ENCODE peak calls at places on chromosomes 1 and 21, in six cellular contexts. One of them, this sample, is unnamed.

GRCh38 chr1:47991187-47991586 is 6.0 kb downstream of the TRABD2B start:
- DNase-seq in keratinocyte: peak; percentile 62
- DNase-seq in GM23248: peak; percentile 64
- DNase-seq in IMR-90: no peak
- DNase-seq in NT2/D1: no peak
- DNase-seq in HepG2: no peak
- DNase-seq in this sample: no peak

GRCh38 chr1:89523597-89524368 is 846 bp upstream of the LRRC8B start:
- DNase-seq in IMR-90: peak; percentile 10
- DNase-seq in GM23248: no peak
- DNase-seq in keratinocyte: no peak
- DNase-seq in HepG2: peak; percentile 30
- DNase-seq in NT2/D1: peak; percentile 62
- DNase-seq in this sample: peak; percentile 40

GRCh38 chr1:61967750-61968149 is 225.5 kb downstream of the PATJ start:
- DNase-seq in NT2/D1: no peak
- DNase-seq in GM23248: peak; percentile 10
- DNase-seq in IMR-90: peak; percentile 6
- DNase-seq in keratinocyte: no peak
- DNase-seq in HepG2: no peak
- DNase-seq in this sample: no peak

GRCh38 chr21:32306021-32306780 is 7.5 kb downstream of the MRAP start:
- DNase-seq in HepG2: peak; percentile 41
- DNase-seq in keratinocyte: no peak
- DNase-seq in NT2/D1: peak; percentile 66
- DNase-seq in IMR-90: no peak
- DNase-seq in GM23248: no peak
- DNase-seq in this sample: no peak

GRCh38 chr1:24921938-24922662 is 8.0 kb downstream of the RUNX3 start:
- DNase-seq in IMR-90: no peak
- DNase-seq in NT2/D1: no peak
- DNase-seq in GM23248: no peak
- DNase-seq in HepG2: no peak
- DNase-seq in keratinocyte: no peak
- DNase-seq in this sample: no peak

GRCh38 chr1:232306269-232306911 is 323.5 kb downstream of the SIPA1L2 start:
- DNase-seq in GM23248: no peak
- DNase-seq in NT2/D1: peak; percentile 33
- DNase-seq in keratinocyte: no peak
- DNase-seq in HepG2: no peak
- DNase-seq in IMR-90: no peak
- DNase-seq in this sample: no peak

GRCh38 chr1:17136936-17137335 is 17.7 kb upstream of the PADI2 start:
- DNase-seq in NT2/D1: no peak
- DNase-seq in IMR-90: no peak
- DNase-seq in GM23248: no peak
- DNase-seq in HepG2: no peak
- DNase-seq in keratinocyte: no peak
- DNase-seq in this sample: no peak

GRCh38 chr1:177065430-177065829 is 99.1 kb downstream of the ASTN1 start:
- DNase-seq in NT2/D1: peak; percentile 71
- DNase-seq in GM23248: no peak
- DNase-seq in keratinocyte: no peak
- DNase-seq in IMR-90: no peak
- DNase-seq in HepG2: no peak
- DNase-seq in this sample: no peak

GRCh38 chr1:151867785-151868403 is 14.4 kb upstream of the THEM5 start:
- DNase-seq in IMR-90: peak; percentile 74
- DNase-seq in NT2/D1: no peak
- DNase-seq in keratinocyte: peak; percentile 57
- DNase-seq in GM23248: peak; percentile 92
- DNase-seq in HepG2: no peak
- DNase-seq in this sample: no peak

GRCh38 chr1:101185421-101185820 is 51.4 kb upstream of the S1PR1 start:
- DNase-seq in GM23248: no peak
- DNase-seq in NT2/D1: no peak
- DNase-seq in IMR-90: peak; percentile 62
- DNase-seq in HepG2: no peak
- DNase-seq in keratinocyte: no peak
- DNase-seq in this sample: no peak

GRCh38 chr1:245091818-245092637 is 62.8 kb upstream of the KIF26B start:
- DNase-seq in NT2/D1: no peak
- DNase-seq in keratinocyte: peak; percentile 69
- DNase-seq in IMR-90: peak; percentile 99
- DNase-seq in HepG2: peak; percentile 84
- DNase-seq in GM23248: peak; percentile 99
- DNase-seq in this sample: peak; percentile 16

GRCh38 chr1:51192213-51192843 is 43.7 kb upstream of the RNF11 start:
- DNase-seq in keratinocyte: peak; percentile 52
- DNase-seq in NT2/D1: peak; percentile 81
- DNase-seq in HepG2: peak; percentile 34
- DNase-seq in GM23248: peak; percentile 85
- DNase-seq in IMR-90: peak; percentile 80
- DNase-seq in this sample: peak; percentile 73

GRCh38 chr1:236685917-236686814 is at the start of gene ACTN2:
- DNase-seq in GM23248: peak; percentile 46
- DNase-seq in IMR-90: no peak
- DNase-seq in keratinocyte: no peak
- DNase-seq in NT2/D1: peak; percentile 43
- DNase-seq in HepG2: no peak
- DNase-seq in this sample: no peak

GRCh38 chr1:217089239-217090014 is 366.2 kb upstream of the ESRRG start:
- DNase-seq in NT2/D1: peak; percentile 18
- DNase-seq in GM23248: peak; percentile 24
- DNase-seq in HepG2: no peak
- DNase-seq in keratinocyte: no peak
- DNase-seq in IMR-90: peak; percentile 61
- DNase-seq in this sample: no peak

GRCh38 chr1:16092923-16093511 is 19.6 kb upstream of the FAM131C start:
- DNase-seq in NT2/D1: no peak
- DNase-seq in IMR-90: no peak
- DNase-seq in HepG2: no peak
- DNase-seq in GM23248: no peak
- DNase-seq in keratinocyte: no peak
- DNase-seq in this sample: no peak

GRCh38 chr1:218460367-218460766 is 115.2 kb downstream of the TGFB2 start:
- DNase-seq in GM23248: peak; percentile 62
- DNase-seq in keratinocyte: no peak
- DNase-seq in IMR-90: peak; percentile 61
- DNase-seq in NT2/D1: peak; percentile 55
- DNase-seq in HepG2: no peak
- DNase-seq in this sample: no peak

GRCh38 chr1:38274974-38275373 is 228.4 kb upstream of the POU3F1 start:
- DNase-seq in IMR-90: no peak
- DNase-seq in NT2/D1: no peak
- DNase-seq in keratinocyte: no peak
- DNase-seq in GM23248: no peak
- DNase-seq in HepG2: no peak
- DNase-seq in this sample: no peak

GRCh38 chr1:154081386-154082126 is 73.3 kb downstream of the NUP210L start:
- DNase-seq in GM23248: no peak
- DNase-seq in HepG2: no peak
- DNase-seq in NT2/D1: no peak
- DNase-seq in IMR-90: no peak
- DNase-seq in keratinocyte: no peak
- DNase-seq in this sample: no peak

GRCh38 chr1:87399701-87400100 is 71.0 kb downstream of the LMO4 start:
- DNase-seq in GM23248: no peak
- DNase-seq in keratinocyte: no peak
- DNase-seq in NT2/D1: no peak
- DNase-seq in HepG2: no peak
- DNase-seq in IMR-90: no peak
- DNase-seq in this sample: no peak

GRCh38 chr1:156750932-156751723 is at the start of gene HDGF:
- DNase-seq in NT2/D1: no peak
- DNase-seq in GM23248: peak; percentile 73
- DNase-seq in keratinocyte: no peak
- DNase-seq in HepG2: no peak
- DNase-seq in IMR-90: no peak
- DNase-seq in this sample: peak; percentile 53

DNA sequence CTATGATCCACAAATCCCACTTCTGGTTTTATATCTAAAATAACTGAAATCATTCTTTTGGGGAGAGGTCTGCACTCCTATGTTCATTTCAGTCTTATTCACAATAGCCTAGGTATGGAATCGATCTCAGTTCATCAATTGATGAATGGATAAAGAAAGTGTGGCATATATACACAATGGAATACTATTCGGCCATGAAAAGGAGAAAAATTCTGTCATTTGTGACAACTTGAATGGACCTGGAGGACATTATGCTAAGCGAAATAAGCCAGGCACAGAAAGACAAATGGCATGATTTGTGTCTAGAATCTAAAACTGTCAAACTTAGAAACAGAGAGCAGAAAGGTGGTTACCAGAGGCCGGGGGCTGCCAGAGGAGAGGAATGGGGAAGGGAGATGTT is 5.4 kb upstream of the KRTAP10-8 start:
- DNase-seq in GM23248: no peak
- DNase-seq in NT2/D1: no peak
- DNase-seq in HepG2: no peak
- DNase-seq in keratinocyte: no peak
- DNase-seq in IMR-90: no peak
- DNase-seq in this sample: no peak
- H3K9ac ChIP-seq in GM23248: no peak overlapping the region
- H3K9ac ChIP-seq in NT2/D1: no peak overlapping the region
- H3K9ac ChIP-seq in HepG2: no peak overlapping the region
- H3K9ac ChIP-seq in keratinocyte: no peak overlapping the region
- H3K9ac ChIP-seq in IMR-90: no peak overlapping the region
- H3K9ac ChIP-seq in this sample: no peak overlapping the region

DNA sequence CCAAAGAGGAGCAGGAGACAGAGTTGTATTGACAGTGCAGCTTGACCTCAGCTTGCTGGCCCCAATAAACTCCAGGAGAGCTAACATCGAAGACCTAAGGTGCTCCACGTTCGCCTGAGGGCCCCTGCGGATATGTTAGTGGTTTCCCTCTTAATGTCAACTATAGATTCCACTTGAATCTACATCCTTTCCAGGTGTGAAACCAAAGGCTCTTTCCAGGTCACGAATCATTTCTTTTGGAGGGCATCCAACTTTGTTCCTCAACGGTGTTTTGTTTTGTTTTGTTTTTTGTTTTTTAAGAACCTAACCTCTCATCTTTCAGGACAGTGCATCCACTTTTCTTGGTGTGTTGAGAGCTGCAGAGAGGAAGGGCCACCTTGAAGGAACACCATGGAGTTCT is 267.6 kb upstream of the SGIP1 start:
- DNase-seq in NT2/D1: no peak
- DNase-seq in GM23248: peak; percentile 40
- DNase-seq in keratinocyte: no peak
- DNase-seq in IMR-90: no peak
- DNase-seq in HepG2: no peak
- DNase-seq in this sample: no peak
- H3K9me3 ChIP-seq in NT2/D1: no peaks in the 10 kb centered on the region
- H3K9me3 ChIP-seq in GM23248: no peaks in the 10 kb centered on the region
- H3K9me3 ChIP-seq in keratinocyte: no peaks in the 10 kb centered on the region
- H3K9me3 ChIP-seq in IMR-90: no peaks in the 10 kb centered on the region
- H3K9me3 ChIP-seq in HepG2: no peaks in the 10 kb centered on the region
- H3K9me3 ChIP-seq in this sample: no peaks in the 10 kb centered on the region

GRCh38 chr1:36126797-36127500 is 1.9 kb upstream of the COL8A2 start:
- DNase-seq in keratinocyte: no peak
- DNase-seq in IMR-90: no peak
- DNase-seq in HepG2: no peak
- DNase-seq in NT2/D1: no peak
- DNase-seq in GM23248: no peak
- DNase-seq in this sample: no peak

GRCh38 chr1:36126005-36126716 is 1.1 kb upstream of the COL8A2 start:
- DNase-seq in NT2/D1: no peak
- DNase-seq in keratinocyte: no peak
- DNase-seq in HepG2: no peak
- DNase-seq in IMR-90: no peak
- DNase-seq in GM23248: no peak
- DNase-seq in this sample: no peak

GRCh38 chr1:36124404-36125128 is 456 bp downstream of the COL8A2 start:
- DNase-seq in HepG2: no peak
- DNase-seq in NT2/D1: no peak
- DNase-seq in IMR-90: no peak
- DNase-seq in GM23248: no peak
- DNase-seq in keratinocyte: no peak
- DNase-seq in this sample: no peak

GRCh38 chr1:36123357-36123756 is 1.7 kb downstream of the COL8A2 start:
- DNase-seq in HepG2: no peak
- DNase-seq in GM23248: no peak
- DNase-seq in NT2/D1: no peak
- DNase-seq in IMR-90: no peak
- DNase-seq in keratinocyte: no peak
- DNase-seq in this sample: no peak

DNA sequence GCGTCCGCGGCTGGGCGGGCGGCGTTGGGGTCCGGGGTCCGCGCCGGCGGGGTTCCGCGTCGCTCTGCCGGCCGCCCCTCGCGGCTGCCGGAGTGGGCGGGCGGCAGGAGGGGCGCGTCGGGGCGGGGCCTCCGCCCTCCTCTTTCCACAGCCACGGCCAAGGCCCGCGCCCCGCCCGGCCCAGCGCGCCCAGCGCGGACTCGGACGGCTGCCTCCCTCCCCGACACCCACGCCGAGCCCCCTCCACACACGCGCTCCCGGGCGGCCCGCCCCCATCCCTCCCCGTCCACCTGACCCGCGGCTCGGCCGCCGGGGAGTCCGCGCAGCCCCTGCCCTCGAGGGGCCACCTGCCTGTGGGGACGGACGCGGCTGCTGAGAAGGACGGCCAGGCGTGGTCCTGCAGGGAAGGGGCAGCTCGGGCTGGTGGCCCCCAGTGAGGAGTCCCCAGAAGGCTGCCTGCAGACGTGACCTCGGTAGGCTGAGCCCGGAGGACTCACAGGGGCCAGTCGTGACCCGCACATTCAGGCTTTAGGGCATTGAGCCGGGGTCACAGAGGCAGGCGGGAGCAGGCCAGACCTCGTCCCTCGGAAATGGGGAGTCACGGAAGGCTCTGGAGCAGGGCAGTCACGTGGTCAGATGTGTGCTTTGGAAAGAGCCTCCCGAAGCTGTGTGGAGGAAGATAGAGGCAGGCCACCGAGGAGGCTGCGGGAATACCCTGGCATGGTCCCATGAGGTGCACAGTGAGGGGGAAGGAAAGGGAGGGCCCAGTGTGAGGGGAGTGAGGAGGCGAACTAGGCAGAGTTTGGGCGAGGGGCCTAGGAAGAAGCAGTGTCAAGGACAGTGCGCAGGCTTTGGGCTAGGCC is at the start of gene COL8A2:
- DNase-seq in keratinocyte: no peak
- DNase-seq in GM23248: peak; percentile 52
- DNase-seq in NT2/D1: no peak
- DNase-seq in IMR-90: no peak
- DNase-seq in HepG2: no peak
- DNase-seq in this sample: no peak
- H3K9ac ChIP-seq in keratinocyte: peak within 1 kb of the TSS; percentile 4
- H3K9ac ChIP-seq in GM23248: peak within 1 kb of the TSS; percentile 42
- H3K9ac ChIP-seq in NT2/D1: peak within 1 kb of the TSS; percentile 68
- H3K9ac ChIP-seq in IMR-90: no peak within 1 kb of the TSS
- H3K9ac ChIP-seq in HepG2: no peak within 1 kb of the TSS
- H3K9ac ChIP-seq in this sample: no peak within 1 kb of the TSS

DNA sequence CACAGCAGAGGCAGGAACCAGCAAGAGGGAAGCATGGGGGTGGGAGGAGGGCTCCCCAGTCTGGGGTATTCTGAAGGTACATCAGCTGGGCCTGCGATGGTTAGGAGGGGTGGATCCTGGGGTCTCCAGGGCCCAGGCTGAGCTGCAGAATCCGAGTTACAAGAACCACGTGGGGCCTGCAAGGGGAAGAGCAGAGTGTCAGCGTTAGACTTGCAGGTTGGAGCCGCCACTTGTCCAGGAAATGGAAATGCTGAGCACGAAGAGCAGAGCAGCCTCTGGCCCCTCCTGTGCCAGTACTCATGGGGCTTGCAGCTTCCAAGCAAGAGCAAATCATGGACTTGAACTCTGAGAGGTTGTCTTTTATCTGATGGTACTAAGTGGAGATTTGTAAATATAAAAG is 47.5 kb upstream of the COL6A1 start:
- DNase-seq in HepG2: no peak
- DNase-seq in GM23248: no peak
- DNase-seq in keratinocyte: no peak
- DNase-seq in NT2/D1: no peak
- DNase-seq in IMR-90: no peak
- DNase-seq in this sample: no peak
- H3K9me3 ChIP-seq in HepG2: no peaks in the 10 kb centered on the region
- H3K9me3 ChIP-seq in GM23248: no peaks in the 10 kb centered on the region
- H3K9me3 ChIP-seq in keratinocyte: peaks cover 8% of the 10 kb centered on the region
- H3K9me3 ChIP-seq in NT2/D1: peaks cover 62% of the 10 kb centered on the region
- H3K9me3 ChIP-seq in IMR-90: peaks cover 29% of the 10 kb centered on the region
- H3K9me3 ChIP-seq in this sample: peaks cover 18% of the 10 kb centered on the region